ENCODE peak calls at places on chromosomes 3 and 15, in seven cellular contexts. G is psoas muscle; K is sigmoid colon; R is astrocyte; W is CD8-positive, alpha-beta T cell; M is brain microvascular endothelial cell; D is MM.1S. P is an unnamed sample.

GRCh38 chr3:145219355-145220196 is 941.4 kb downstream of the PLOD2 start:
- DNase-seq in R (no peak), K (no peak), D (no peak), W (no peak), M (no peak), G (no peak), P (no peak)

GRCh38 chr3:45225465-45226205 is 452 bp downstream of the TMEM158 start:
- DNase-seq in R (peak; percentile 23), W (peak; percentile 45), K (no peak), M (no peak), D (peak; percentile 54), G (peak; percentile 29), P (peak; percentile 55)

GRCh38 chr15:51367322-51367976 is 26.0 kb downstream of the GLDN start:
- DNase-seq in D (no peak), W (no peak), K (no peak), R (peak; percentile 20), M (no peak), G (no peak), P (no peak)

GRCh38 chr3:148223266-148223665 is 474.4 kb upstream of the AGTR1 start:
- DNase-seq in K (no peak), M (no peak), W (no peak), R (peak; percentile 25), D (no peak), G (no peak), P (no peak)

GRCh38 chr3:10363935-10364334 is 43.0 kb upstream of the SEC13 start:
- DNase-seq in K (no peak), R (no peak), G (no peak), D (no peak), M (no peak), W (no peak), P (no peak)

GRCh38 chr15:98647026-98647773 is 1.1 kb upstream of the IGF1R start:
- DNase-seq in M (peak; percentile 21), D (peak; percentile 85), W (peak; percentile 69), K (peak; percentile 89), R (peak; percentile 54), G (peak; percentile 72), P (peak; percentile 81)

GRCh38 chr15:39579487-39580116 is 1.3 kb upstream of the THBS1 start:
- DNase-seq in D (no peak), M (peak; percentile 90), R (peak; percentile 94), G (peak; percentile 69), W (no peak), K (peak; percentile 91), P (peak; percentile 71)

GRCh38 chr3:114207768-114208167 is 28.9 kb upstream of the DRD3 start:
- DNase-seq in G (no peak), W (no peak), D (peak; percentile 31), K (no peak), R (no peak), M (no peak), P (no peak)

GRCh38 chr3:140552403-140552802 is 125.5 kb upstream of the TRIM42 start:
- DNase-seq in M (no peak), K (no peak), W (no peak), G (no peak), D (no peak), R (no peak), P (no peak)

GRCh38 chr3:3799173-3800075 is at the start of gene LRRN1:
- DNase-seq in W (peak; percentile 58), R (peak; percentile 47), G (peak; percentile 69), D (peak; percentile 91), K (peak; percentile 61), M (no peak), P (peak; percentile 72)
- H3K27me3 ChIP-seq in W (no peaks in the 10 kb centered on the region), R (peaks cover 26% of the 10 kb centered on the region), G (no peaks in the 10 kb centered on the region), D (no peaks in the 10 kb centered on the region), K (no peaks in the 10 kb centered on the region), M (peaks cover 24% of the 10 kb centered on the region), P (peaks cover 27% of the 10 kb centered on the region)

DNA sequence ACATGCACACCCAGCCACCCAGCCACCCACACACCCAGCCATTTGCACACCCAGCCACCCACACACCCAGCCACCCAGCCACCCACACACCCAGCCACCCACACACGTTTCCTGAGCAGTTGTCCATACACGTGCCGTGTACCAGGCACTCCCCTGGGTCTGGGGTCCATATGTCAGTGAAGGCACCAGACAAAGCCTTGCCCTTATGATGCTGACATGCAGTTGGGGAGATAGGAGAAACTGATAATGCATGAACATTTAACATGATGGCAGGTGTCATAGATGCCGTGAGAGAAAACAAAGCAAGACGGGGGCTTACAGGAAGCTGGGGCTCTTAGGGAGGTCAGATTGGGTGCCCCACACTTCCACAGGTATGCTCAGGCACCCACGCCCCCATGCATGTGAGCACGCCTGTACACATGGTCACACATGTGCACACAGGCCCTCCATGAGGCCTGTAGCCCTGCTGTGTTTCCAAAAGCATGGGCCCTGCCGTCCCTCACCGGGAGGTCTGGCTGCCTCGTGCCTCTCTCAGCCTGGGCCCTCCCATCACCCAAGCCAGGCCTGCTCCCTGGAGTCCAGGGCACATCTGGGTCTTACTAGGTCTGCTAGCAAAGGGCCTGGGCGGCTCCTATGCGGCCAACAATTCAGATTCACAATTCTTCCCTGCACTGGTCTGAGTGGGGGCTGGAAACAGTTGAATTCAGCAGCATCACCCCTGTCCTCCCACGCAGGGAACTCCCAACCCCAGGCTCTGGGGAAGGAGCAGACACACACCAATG is 3.6 kb upstream of the DNAJB8 start:
- DNase-seq in K (no peak), R (no peak), G (no peak), M (no peak), W (no peak), D (no peak), P (no peak)
- H3K27me3 ChIP-seq in K (no peaks in the 10 kb centered on the region), R (peaks cover 60% of the 10 kb centered on the region), G (no peaks in the 10 kb centered on the region), M (peaks cover 45% of the 10 kb centered on the region), W (no peaks in the 10 kb centered on the region), D (peaks cover 92% of the 10 kb centered on the region), P (peaks cover 4% of the 10 kb centered on the region)

DNA sequence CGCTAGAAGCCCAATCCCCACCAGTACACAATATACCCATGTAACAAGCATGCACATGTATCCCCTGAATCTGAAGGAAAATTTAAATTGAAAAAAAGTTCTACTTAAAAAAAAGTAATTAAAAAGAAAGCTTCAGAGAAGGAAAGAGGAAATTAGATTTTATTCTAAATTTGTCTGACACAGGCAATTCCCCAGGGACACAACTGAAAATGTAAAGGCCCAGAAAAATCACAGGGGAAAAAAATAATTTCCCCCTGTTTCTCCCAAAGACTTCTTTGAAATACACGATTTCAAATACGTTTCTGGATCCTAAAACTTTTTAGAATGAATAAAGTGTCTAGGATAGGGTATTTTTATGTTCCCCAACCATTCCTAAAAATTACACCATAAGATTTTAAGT is 42.9 kb downstream of the SEMA5B start:
- DNase-seq in R (no peak), M (no peak), K (no peak), D (no peak), G (no peak), W (no peak), P (no peak)
- H3K27me3 ChIP-seq in R (peaks cover 72% of the 10 kb centered on the region), M (peaks cover 52% of the 10 kb centered on the region), K (no peaks in the 10 kb centered on the region), D (no peaks in the 10 kb centered on the region), G (peaks cover 4% of the 10 kb centered on the region), W (no peaks in the 10 kb centered on the region), P (peaks cover 4% of the 10 kb centered on the region)

GRCh38 chr15:20272422-20273184 is 269.0 kb downstream of the GOLGA6L6 start:
- DNase-seq in D (no peak), M (no peak), W (no peak), R (no peak), G (no peak), K (no peak), P (no peak)
- H3K27me3 ChIP-seq in D (no peaks in the 10 kb centered on the region), M (no peaks in the 10 kb centered on the region), W (no peaks in the 10 kb centered on the region), R (no peaks in the 10 kb centered on the region), G (no peaks in the 10 kb centered on the region), K (no peaks in the 10 kb centered on the region), P (peaks cover 8% of the 10 kb centered on the region)

DNA sequence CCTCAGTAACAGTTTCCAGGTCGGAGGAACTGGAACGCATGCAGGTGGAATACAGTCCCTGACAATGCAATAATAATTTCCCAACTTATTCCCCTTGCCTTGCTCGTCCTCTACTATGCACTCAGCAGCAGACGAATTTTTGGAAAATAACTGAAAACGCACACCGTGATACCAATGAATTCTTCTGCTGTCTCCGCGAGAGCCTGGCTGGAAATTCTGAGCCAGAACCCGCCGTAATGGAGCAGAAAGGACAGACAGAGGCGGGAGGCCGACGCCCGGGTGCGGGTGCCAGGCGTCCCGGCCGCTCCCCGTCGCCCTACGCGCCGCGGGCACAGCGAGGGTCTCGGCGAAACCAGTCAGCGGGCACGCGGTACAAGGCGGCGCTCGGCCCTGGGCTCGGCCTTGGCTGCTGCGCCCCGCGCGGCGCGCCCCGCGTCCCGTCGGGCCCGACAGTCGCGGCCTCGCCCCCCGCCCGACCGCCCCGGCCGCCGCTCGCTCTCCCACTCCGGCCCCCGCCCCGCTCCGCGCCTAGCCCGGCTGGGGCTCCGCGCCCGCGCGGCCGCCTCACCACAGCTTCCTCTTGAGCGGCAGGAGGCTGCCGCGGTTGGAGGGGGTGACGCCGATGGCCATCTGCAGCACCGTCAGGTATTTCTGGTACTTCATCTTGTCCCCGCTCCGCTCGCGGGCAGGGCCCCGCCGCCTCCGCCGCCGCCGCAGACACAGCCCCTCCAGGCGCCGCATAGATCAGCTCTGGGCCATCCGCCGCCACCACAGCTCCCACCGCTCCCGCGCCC is 114.5 kb upstream of the GOLGA8J start:
- DNase-seq in W (no peak), M (no peak), R (peak; percentile 15), D (no peak), K (no peak), G (no peak), P (no peak)
- H3K27me3 ChIP-seq in W (no peaks in the 10 kb centered on the region), M (no peaks in the 10 kb centered on the region), R (peaks cover 28% of the 10 kb centered on the region), D (no peaks in the 10 kb centered on the region), K (no peaks in the 10 kb centered on the region), G (peaks cover 23% of the 10 kb centered on the region), P (peaks cover 17% of the 10 kb centered on the region)

DNA sequence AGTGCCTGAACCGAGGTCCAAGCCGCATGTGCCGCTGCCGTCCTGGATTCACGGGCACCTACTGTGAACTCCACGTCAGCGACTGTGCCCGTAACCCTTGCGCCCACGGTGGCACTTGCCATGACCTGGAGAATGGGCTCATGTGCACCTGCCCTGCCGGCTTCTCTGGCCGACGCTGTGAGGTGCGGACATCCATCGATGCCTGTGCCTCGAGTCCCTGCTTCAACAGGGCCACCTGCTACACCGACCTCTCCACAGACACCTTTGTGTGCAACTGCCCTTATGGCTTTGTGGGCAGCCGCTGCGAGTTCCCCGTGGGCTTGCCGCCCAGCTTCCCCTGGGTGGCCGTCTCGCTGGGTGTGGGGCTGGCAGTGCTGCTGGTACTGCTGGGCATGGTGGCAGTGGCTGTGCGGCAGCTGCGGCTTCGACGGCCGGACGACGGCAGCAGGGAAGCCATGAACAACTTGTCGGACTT is 7.1 kb downstream of the DLL4 start:
- DNase-seq in M (no peak), R (no peak), W (no peak), D (no peak), G (no peak), K (no peak), P (no peak)
- H3K27me3 ChIP-seq in M (no peaks in the 10 kb centered on the region), R (peaks cover 6% of the 10 kb centered on the region), W (no peaks in the 10 kb centered on the region), D (peaks cover 1% of the 10 kb centered on the region), G (peaks cover 1% of the 10 kb centered on the region), K (peaks cover 6% of the 10 kb centered on the region), P (peaks cover 9% of the 10 kb centered on the region)

GRCh38 chr15:93358171-93359036 is 269.4 kb upstream of the RGMA start:
- DNase-seq in W (no peak), M (no peak), R (peak; percentile 5), K (no peak), D (no peak), G (no peak), P (no peak)
- H3K27me3 ChIP-seq in W (no peaks in the 10 kb centered on the region), M (no peaks in the 10 kb centered on the region), R (no peaks in the 10 kb centered on the region), K (no peaks in the 10 kb centered on the region), D (no peaks in the 10 kb centered on the region), G (no peaks in the 10 kb centered on the region), P (no peaks in the 10 kb centered on the region)

P was measured in lower lobe of right lung.